ENCODE peak calls at places on chromosomes 7 and 10, in seven cellular contexts. A is cardiac fibroblast; W is DMS153; T is GOT3; R is lung microvascular endothelial cell; J is epithelial cell of esophagus; S is effector CD4-positive, alpha-beta T cell. D is an unnamed sample.

GRCh38 chr7:620885-621284 is 101.2 kb upstream of the PDGFA start:
- DNase-seq in A (no peak), J (no peak), R (no peak), T (no peak), W (no peak), S (no peak), D (no peak)

GRCh38 chr10:132176647-132177046 is 10.1 kb upstream of the DPYSL4 start:
- DNase-seq in W (no peak), T (no peak), R (no peak), S (no peak), A (no peak), J (no peak), D (no peak)

GRCh38 chr10:76721891-76722505 is 915.6 kb downstream of the KCNMA1 start:
- DNase-seq in J (no peak), A (peak; percentile 5), T (no peak), R (no peak), S (no peak), W (no peak), D (no peak)

GRCh38 chr10:31887850-31888249 is 40.8 kb downstream of the ARHGAP12 start:
- DNase-seq in J (no peak), T (no peak), S (no peak), A (no peak), W (no peak), R (no peak), D (peak; percentile 26)

GRCh38 chr10:75136346-75136745 is 24.9 kb downstream of the SAMD8 start:
- DNase-seq in A (no peak), W (no peak), R (no peak), S (no peak), T (no peak), J (peak; percentile 7), D (no peak)

GRCh38 chr10:124642076-124642710 is 102.0 kb downstream of the FAM53B start:
- DNase-seq in R (no peak), S (no peak), T (no peak), W (peak; percentile 57), J (no peak), A (no peak), D (no peak)

GRCh38 chr7:52749880-52750279 is 285.6 kb upstream of the POM121L12 start:
- DNase-seq in R (no peak), T (no peak), J (no peak), W (no peak), S (no peak), A (no peak), D (peak; percentile 19)

GRCh38 chr7:47100815-47101435 is 481.0 kb downstream of the TNS3 start:
- DNase-seq in A (peak; percentile 75), T (no peak), R (peak; percentile 65), W (no peak), J (peak; percentile 59), S (no peak), D (peak; percentile 76)

GRCh38 chr10:132483394-132483793 is 54.2 kb upstream of the INPP5A start:
- DNase-seq in A (no peak), T (no peak), S (no peak), R (no peak), W (no peak), J (no peak), D (no peak)

GRCh38 chr7:79420464-79420863 is 33.0 kb downstream of the MAGI2 start:
- DNase-seq in A (peak; percentile 89), S (no peak), W (no peak), T (no peak), J (peak; percentile 62), R (no peak), D (peak; percentile 25)

GRCh38 chr10:99784025-99784730 is 1.7 kb downstream of the ABCC2 start:
- DNase-seq in S (no peak), A (peak; percentile 76), W (no peak), J (peak; percentile 51), T (no peak), R (peak; percentile 88), D (peak; percentile 83)

GRCh38 chr7:28442540-28443420 is 30.5 kb downstream of the CREB5 start:
- DNase-seq in S (no peak), T (no peak), A (no peak), J (peak; percentile 44), W (no peak), R (no peak), D (no peak)

GRCh38 chr10:29618341-29619171 is 16.2 kb downstream of the SVIL start:
- DNase-seq in S (no peak), W (no peak), R (no peak), T (no peak), J (peak; percentile 64), A (peak; percentile 61), D (peak; percentile 75)

GRCh38 chr10:35613597-35614226 is 8.6 kb downstream of the GJD4 start:
- DNase-seq in W (no peak), S (no peak), R (peak; percentile 58), A (peak; percentile 74), J (peak; percentile 43), T (no peak), D (peak; percentile 32)

GRCh38 chr7:95322874-95323273 is 1.5 kb downstream of the PON1 start:
- DNase-seq in S (no peak), R (no peak), T (no peak), A (peak; percentile 38), J (no peak), W (no peak), D (no peak)

GRCh38 chr10:76547352-76547972 is 1090.1 kb downstream of the KCNMA1 start:
- DNase-seq in S (no peak), W (peak; percentile 65), A (peak; percentile 89), R (peak; percentile 89), T (peak; percentile 5), J (peak; percentile 82), D (peak; percentile 84)

GRCh38 chr10:103884681-103885139 is 29.3 kb upstream of the SH3PXD2A start:
- DNase-seq in J (peak; percentile 79), S (no peak), A (peak; percentile 81), R (peak; percentile 62), T (no peak), W (peak; percentile 46), D (peak; percentile 73)

GRCh38 chr10:132654708-132655661 is 117.4 kb downstream of the INPP5A start:
- DNase-seq in T (no peak), J (peak; percentile 60), A (peak; percentile 67), R (peak; percentile 79), S (peak; percentile 35), W (peak; percentile 8), D (peak; percentile 58)

GRCh38 chr7:108291791-108292440 is 161.8 kb upstream of the LAMB4 start:
- DNase-seq in A (peak; percentile 88), S (no peak), W (no peak), J (no peak), T (no peak), R (no peak), D (no peak)

GRCh38 chr7:143945423-143945822 is 9.2 kb upstream of the OR2F1 start:
- DNase-seq in J (no peak), S (no peak), A (no peak), T (no peak), W (no peak), R (no peak), D (no peak)

GRCh38 chr7:130278892-130279690 is 12.4 kb downstream of the CPA2 start:
- DNase-seq in S (no peak), R (no peak), W (no peak), A (peak; percentile 90), T (no peak), J (peak; percentile 46), D (peak; percentile 88)

GRCh38 chr7:122975341-122975740 is 20.2 kb downstream of the TAS2R16 start:
- DNase-seq in J (peak; percentile 5), R (no peak), A (peak; percentile 55), S (no peak), T (no peak), W (no peak), D (no peak)

GRCh38 chr10:20598590-20598989 is 298.5 kb downstream of the NEBL start:
- DNase-seq in T (no peak), W (no peak), J (peak; percentile 68), A (peak; percentile 89), S (no peak), R (no peak), D (peak; percentile 90)

GRCh38 chr7:127776776-127777390 is 124.9 kb downstream of the SND1 start:
- DNase-seq in S (no peak), R (no peak), W (no peak), T (no peak), A (peak; percentile 89), J (no peak), D (peak; percentile 19)

D was measured in MCF 10A.